ENCODE peak calls at places on chromosomes 7 and 10, in seven cellular contexts. R, O, I, Z, S, F and V are unnamed samples.

GRCh38 chr7:39754326-39755120 is 131.2 kb downstream of the RALA start:
- DNase-seq in R (peak; percentile 83), O (no peak), I (no peak), Z (no peak), S (no peak), F (no peak), V (peak; percentile 52)

GRCh38 chr7:155843426-155844018 is 31.3 kb upstream of the SHH start:
- DNase-seq in R (peak; percentile 29), O (no peak), I (no peak), Z (no peak), S (no peak), F (peak; percentile 44), V (no peak)

GRCh38 chr10:80924063-80924952 is 386.6 kb downstream of the SH2D4B start:
- DNase-seq in R (no peak), O (peak; percentile 41), I (peak; percentile 35), Z (no peak), S (peak; percentile 64), F (no peak), V (no peak)

GRCh38 chr7:6315786-6316185 is 43.4 kb upstream of the CYTH3 start:
- DNase-seq in R (no peak), O (no peak), I (no peak), Z (no peak), S (no peak), F (no peak), V (no peak)

GRCh38 chr7:117143066-117143465 is 179.8 kb downstream of the WNT2 start:
- DNase-seq in R (no peak), O (no peak), I (no peak), Z (no peak), S (no peak), F (no peak), V (no peak)

GRCh38 chr10:78450807-78451485 is 417.3 kb downstream of the RPS24 start:
- DNase-seq in R (no peak), O (no peak), I (no peak), Z (no peak), S (no peak), F (no peak), V (no peak)

GRCh38 chr10:117541405-117541908 is 1.1 kb upstream of the EMX2 start:
- DNase-seq in R (no peak), O (no peak), I (no peak), Z (no peak), S (no peak), F (peak; percentile 41), V (no peak)

GRCh38 chr10:132450825-132451505 is 54.0 kb downstream of the PWWP2B start:
- DNase-seq in R (peak; percentile 55), O (peak; percentile 14), I (peak; percentile 21), Z (peak; percentile 78), S (no peak), F (no peak), V (no peak)

GRCh38 chr7:156279635-156280034 is 360.9 kb upstream of the RNF32 start:
- DNase-seq in R (no peak), O (no peak), I (no peak), Z (no peak), S (peak; percentile 37), F (no peak), V (no peak)

GRCh38 chr7:72924748-72925545 is at the start of gene POM121:
- DNase-seq in R (peak; percentile 99), O (peak; percentile 86), I (peak; percentile 76), Z (peak; percentile 95), S (peak; percentile 85), F (peak; percentile 90), V (peak; percentile 84)
- TF ChIP-seq POLR2A in R (peak; percentile 23), O (peak; percentile 58), I (peak; percentile 73), Z (no peak), S (peak; percentile 82), F (peak; percentile 80), V (peak; percentile 89)

GRCh38 chr10:103679096-103679790 is 176.1 kb downstream of the SH3PXD2A start:
- DNase-seq in R (no peak), O (peak; percentile 50), I (no peak), Z (no peak), S (no peak), F (no peak), V (no peak)

GRCh38 chr10:103676851-103677417 is 178.4 kb downstream of the SH3PXD2A start:
- DNase-seq in R (no peak), O (no peak), I (no peak), Z (no peak), S (peak; percentile 35), F (no peak), V (no peak)

GRCh38 chr10:103676058-103676785 is 179.2 kb downstream of the SH3PXD2A start:
- DNase-seq in R (no peak), O (no peak), I (no peak), Z (no peak), S (peak; percentile 24), F (no peak), V (no peak)

GRCh38 chr10:103677486-103677885 is 177.9 kb downstream of the SH3PXD2A start:
- DNase-seq in R (no peak), O (no peak), I (no peak), Z (no peak), S (no peak), F (no peak), V (no peak)

GRCh38 chr10:103678104-103678526 is 177.3 kb downstream of the SH3PXD2A start:
- DNase-seq in R (no peak), O (peak; percentile 87), I (peak; percentile 76), Z (peak; percentile 92), S (peak; percentile 67), F (no peak), V (no peak)
- TF ChIP-seq POLR2A in R (no peak), O (peak; percentile 42), I (no peak), Z (no peak), S (no peak), F (no peak), V (no peak)

GRCh38 chr7:101217388-101218235 is at the start of the genes PLOD3 and ZNHIT1:
- DNase-seq in R (peak; percentile 97), O (peak; percentile 98), I (peak; percentile 96), Z (peak; percentile 96), S (peak; percentile 99), F (peak; percentile 96), V (peak; percentile 97)
- TF ChIP-seq POLR2A in R (no peak), O (peak; percentile 64), I (peak; percentile 68), Z (no peak), S (peak; percentile 60), F (peak; percentile 6), V (no peak)

DNA sequence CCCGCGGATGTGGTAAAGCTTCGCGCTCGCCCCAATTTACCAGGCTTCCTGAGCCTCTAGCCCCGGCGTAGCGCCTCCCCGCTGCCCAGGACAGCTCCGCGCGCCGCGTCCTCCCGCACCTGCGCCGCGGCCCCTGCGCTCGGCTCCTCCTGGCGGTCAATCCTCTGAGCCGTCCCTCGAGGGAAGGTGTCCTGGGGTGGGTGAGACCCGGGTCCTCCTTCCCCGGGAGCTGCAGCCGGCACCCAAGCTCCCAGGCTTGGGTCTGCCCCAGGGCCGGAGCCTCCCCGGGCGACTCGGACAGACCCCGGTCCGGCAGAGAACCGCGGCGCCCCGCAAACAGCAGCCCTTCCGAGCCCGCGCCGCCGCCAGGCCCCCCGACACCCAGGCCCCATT is 512 bp downstream of the OSBPL3 start:
- DNase-seq in R (peak; percentile 92), O (peak; percentile 83), I (peak; percentile 82), Z (peak; percentile 96), S (peak; percentile 79), F (peak; percentile 80), V (peak; percentile 63)
- TF ChIP-seq POLR2A in R (no peak), O (no peak), I (no peak), Z (no peak), S (no peak), F (no peak), V (peak; percentile 44)